ENCODE peak calls at places on chromosomes 6 and 20, in four cellular contexts. J, R, P and N are unnamed samples.

GRCh38 chr6:139016337-139017213 is 12.0 kb upstream of the ABRACL start:
- DNase-seq in J (no peak), R (no peak), P (no peak), N (no peak)

GRCh38 chr20:43040427-43040826 is 149.3 kb downstream of the PTPRT start:
- DNase-seq in J (no peak), R (no peak), P (no peak), N (no peak)

GRCh38 chr6:74967821-74968220 is 238.0 kb downstream of the COL12A1 start:
- DNase-seq in J (no peak), R (no peak), P (no peak), N (peak)

GRCh38 chr20:25299801-25300200 is 51.9 kb downstream of the PYGB start:
- DNase-seq in J (no peak), R (no peak), P (no peak), N (peak)

GRCh38 chr6:90406142-90406794 is 109.6 kb upstream of the BACH2 start:
- DNase-seq in J (no peak), R (peak), P (no peak), N (peak)

GRCh38 chr20:50575869-50576720 is 65.9 kb downstream of the PTPN1 start:
- DNase-seq in J (peak), R (peak), P (peak), N (peak)

GRCh38 chr6:77492529-77492928 is 29.2 kb upstream of the HTR1B start:
- DNase-seq in J (no peak), R (no peak), P (no peak), N (no peak)

GRCh38 chr6:135910943-135911618 is 59.6 kb downstream of the PDE7B start:
- DNase-seq in J (no peak), R (no peak), P (no peak), N (no peak)

GRCh38 chr6:36368921-36369880 is 18.3 kb downstream of the ETV7 start:
- DNase-seq in J (no peak), R (peak), P (no peak), N (peak)

GRCh38 chr6:45843848-45844521 is 171.7 kb downstream of the CLIC5 start:
- DNase-seq in J (no peak), R (no peak), P (no peak), N (no peak)

GRCh38 chr6:129748212-129748900 is 38.4 kb upstream of the ARHGAP18 start:
- DNase-seq in J (no peak), R (peak), P (no peak), N (peak)

GRCh38 chr6:15310680-15311079 is 64.8 kb downstream of the JARID2 start:
- DNase-seq in J (no peak), R (no peak), P (no peak), N (no peak)

GRCh38 chr6:912871-913663 is 220.1 kb upstream of the EXOC2 start:
- DNase-seq in J (no peak), R (no peak), P (no peak), N (peak)

GRCh38 chr6:116969211-116969863 is 92.3 kb downstream of the RFX6 start:
- DNase-seq in J (no peak), R (peak), P (no peak), N (peak)

DNA sequence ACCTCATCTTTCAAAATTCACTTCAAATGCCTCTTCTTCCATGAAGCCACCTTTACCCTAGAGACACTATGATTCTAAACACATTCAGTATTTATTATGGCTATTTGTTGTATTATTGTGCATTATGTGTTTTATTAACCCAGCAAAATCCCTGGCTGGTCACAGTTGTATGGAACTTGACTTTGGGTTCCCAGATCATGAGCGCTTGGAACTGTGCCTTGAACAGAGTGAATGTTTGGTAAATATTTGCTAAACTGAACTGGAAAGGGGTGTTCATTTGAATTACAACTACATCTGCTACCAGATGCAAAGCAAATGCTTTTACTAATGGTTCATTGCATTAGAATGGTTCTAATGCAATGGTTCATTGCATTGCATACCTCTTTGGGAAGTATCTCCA is 259.8 kb downstream of the PKHD1 start:
- DNase-seq in J (no peak), R (no peak), P (no peak), N (no peak)
- H3K4me3 ChIP-seq in J (no peak), R (no peak), P (no peak), N (no peak)

GRCh38 chr6:149864578-149865535 is 698 bp upstream of the LRP11 start:
- DNase-seq in J (no peak), R (peak), P (no peak), N (peak)
- TF ChIP-seq CTCF in J (peak), R (peak), P (peak), N (peak)

DNA sequence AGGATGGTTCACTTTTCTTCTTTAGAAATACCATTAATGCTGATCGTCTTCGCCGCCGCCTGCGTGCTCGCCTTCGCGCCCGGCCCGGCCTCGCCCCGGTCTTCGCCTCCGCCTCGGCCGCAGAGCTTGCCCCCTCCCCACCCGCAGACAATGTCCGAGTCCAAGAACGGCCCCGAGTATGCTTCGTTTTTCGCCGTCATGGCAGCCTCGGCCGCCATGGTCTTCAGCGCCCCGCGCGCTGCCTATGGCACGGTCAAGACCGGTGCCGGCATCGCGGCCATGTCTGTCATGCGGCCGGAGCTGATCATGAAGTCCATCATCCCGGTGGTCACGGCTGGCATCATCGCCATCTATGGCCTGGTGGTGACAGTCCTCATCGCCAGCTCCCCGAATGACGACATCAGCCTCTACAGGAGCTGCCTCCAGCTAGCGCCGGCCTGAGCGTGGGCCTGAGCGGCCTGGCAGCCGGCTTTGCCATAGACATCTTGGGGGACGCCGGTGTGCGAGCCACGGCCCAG is 4.7 kb upstream of the PRPH2 start:
- DNase-seq in J (peak), R (no peak), P (peak), N (peak)
- H3K4me3 ChIP-seq in J (peak), R (peak), P (peak), N (peak)

DNA sequence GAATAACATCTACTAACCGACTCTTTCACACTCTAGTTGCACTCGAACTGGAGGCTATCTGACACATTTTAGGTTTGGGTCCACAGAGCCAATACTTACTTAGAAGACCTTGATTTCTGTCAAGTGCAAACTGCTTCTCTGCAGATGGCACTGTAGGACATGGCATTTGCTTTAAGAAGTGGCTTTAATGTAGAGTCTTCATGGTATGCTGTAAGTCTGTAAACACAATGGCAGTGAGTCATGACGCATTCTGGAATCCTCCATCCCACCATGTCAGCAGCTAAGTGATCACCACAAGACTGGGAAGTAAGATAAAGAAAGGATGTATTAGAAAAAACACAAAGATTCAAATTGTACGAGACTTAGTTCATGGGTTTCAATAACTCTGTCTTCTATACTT is 377.0 kb upstream of the NOX3 start:
- DNase-seq in J (no peak), R (peak), P (no peak), N (peak)
- TF ChIP-seq CTCF in J (no peak), R (no peak), P (no peak), N (peak)

DNA sequence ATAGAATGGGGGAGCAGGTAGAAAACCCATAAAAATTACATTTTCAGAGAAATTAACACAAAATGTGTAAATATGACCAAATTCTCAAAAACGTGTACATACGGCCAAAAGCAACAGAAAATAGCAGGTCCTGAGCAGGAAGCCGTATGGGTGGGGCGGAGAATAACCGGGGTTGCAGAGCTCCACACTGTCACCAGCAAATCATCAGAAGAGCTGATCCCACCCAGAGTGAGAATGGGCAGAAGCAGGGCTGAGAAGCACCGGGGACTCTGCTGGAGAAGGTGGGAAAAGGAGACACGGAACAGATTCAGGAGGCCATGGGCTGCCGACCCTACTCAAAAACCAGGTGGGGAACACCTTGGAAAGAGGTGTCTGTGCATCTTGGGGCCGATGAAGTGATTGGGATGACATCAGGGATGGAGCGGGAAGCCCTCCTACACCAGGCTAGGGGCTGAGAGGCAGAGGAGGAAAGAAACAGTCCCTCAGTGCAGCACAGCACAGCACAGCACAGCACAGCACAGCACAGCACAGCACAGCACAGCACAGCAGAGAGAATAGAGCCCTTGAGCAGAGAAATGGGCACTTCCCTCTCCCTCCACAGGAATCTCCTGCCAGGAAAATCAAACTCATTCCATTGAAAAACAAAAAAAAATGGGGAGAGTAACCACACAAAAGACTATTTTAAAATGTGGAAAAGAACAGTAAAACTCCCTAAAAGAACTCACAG is 22.3 kb downstream of the STX7 start:
- DNase-seq in J (no peak), R (peak), P (no peak), N (no peak)
- H3K4me3 ChIP-seq in J (peak), R (no peak), P (no peak), N (no peak)

GRCh38 chr20:19903168-19903676 is 113.9 kb upstream of the NAA20 start:
- DNase-seq in J (no peak), R (peak), P (no peak), N (peak)
- TF ChIP-seq CTCF in J (peak), R (no peak), P (no peak), N (peak)

DNA sequence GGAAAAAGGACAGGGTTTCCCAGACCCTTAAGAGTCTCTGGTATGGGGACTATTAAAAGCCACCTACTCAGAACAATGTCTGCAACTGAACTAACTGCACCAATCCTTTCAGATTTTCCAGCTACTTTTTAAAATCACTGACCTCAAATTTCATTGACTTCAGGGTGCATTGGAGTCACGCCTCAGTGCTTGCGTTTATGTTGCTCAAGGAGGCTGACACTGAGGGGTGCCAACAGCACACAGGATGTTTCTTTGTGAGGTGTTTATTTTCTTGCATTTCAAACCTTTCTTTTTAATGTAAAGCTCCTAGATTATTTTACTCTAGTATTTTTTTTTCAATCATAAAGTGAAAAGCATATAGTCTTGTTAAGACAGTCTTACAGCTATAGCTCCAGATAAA is 402.0 kb upstream of the SLC35B3 start:
- DNase-seq in J (no peak), R (no peak), P (no peak), N (no peak)
- H3K4me3 ChIP-seq in J (no peak), R (no peak), P (no peak), N (no peak)

GRCh38 chr20:62707281-62707941 is 1.2 kb upstream of the NTSR1 start:
- DNase-seq in J (no peak), R (no peak), P (no peak), N (no peak)

GRCh38 chr20:62708591-62709536 is at the start of gene NTSR1:
- DNase-seq in J (no peak), R (no peak), P (no peak), N (peak)

GRCh38 chr20:62706857-62707256 is 1.8 kb upstream of the NTSR1 start:
- DNase-seq in J (no peak), R (no peak), P (no peak), N (no peak)

GRCh38 chr20:62709537-62709905 is 885 bp downstream of the NTSR1 start:
- DNase-seq in J (no peak), R (no peak), P (no peak), N (no peak)

GRCh38 chr20:62707981-62708521 is 585 bp upstream of the NTSR1 start:
- DNase-seq in J (no peak), R (no peak), P (no peak), N (no peak)
- TF ChIP-seq CTCF in J (no peak), R (peak), P (no peak), N (peak)

GRCh38 chr6:56024931-56025330 is 149.5 kb upstream of the BMP5 start:
- DNase-seq in J (no peak), R (peak), P (no peak), N (no peak)
- H3K4me3 ChIP-seq in J (peak), R (no peak), P (no peak), N (no peak)